ENCODE peak calls at places on chromosomes 13 and 19, in six cellular contexts. One of them, this sample, is unnamed.

GRCh38 chr13:35475960-35476943 is at the start of gene MAB21L1:
- DNase-seq in PC-9: no peak
- DNase-seq in GM04504: no peak
- DNase-seq in uterus: no peak
- DNase-seq in M059J: peak; percentile 72
- DNase-seq in activated T-helper 1 cell treated with anti-CD3 and anti-CD28 coated beads, Interleukin-12 subunit alpha, Interleukin-12 subunit beta, Interleukin-2, Interleukin-4 antibody, amounts not matched to agents 30 ng/mL and 10 ng/mL and 1 ng/mL, durations not matched to agents 14 hours and 24 hours and 36 hours: no peak
- DNase-seq in this sample: peak; percentile 76

GRCh38 chr13:41767801-41768200 is 193.1 kb downstream of the VWA8 start:
- DNase-seq in PC-9: no peak
- DNase-seq in M059J: peak; percentile 12
- DNase-seq in GM04504: no peak
- DNase-seq in activated T-helper 1 cell treated with anti-CD3 and anti-CD28 coated beads, Interleukin-12 subunit alpha, Interleukin-12 subunit beta, Interleukin-2, Interleukin-4 antibody, amounts not matched to agents 30 ng/mL and 10 ng/mL and 1 ng/mL, durations not matched to agents 14 hours and 24 hours and 36 hours: no peak
- DNase-seq in uterus: no peak
- DNase-seq in this sample: peak; percentile 11

GRCh38 chr19:51159656-51160055 is 17.6 kb downstream of the SIGLEC7 start:
- DNase-seq in GM04504: no peak
- DNase-seq in activated T-helper 1 cell treated with anti-CD3 and anti-CD28 coated beads, Interleukin-12 subunit alpha, Interleukin-12 subunit beta, Interleukin-2, Interleukin-4 antibody, amounts not matched to agents 30 ng/mL and 10 ng/mL and 1 ng/mL, durations not matched to agents 14 hours and 24 hours and 36 hours: no peak
- DNase-seq in uterus: no peak
- DNase-seq in PC-9: no peak
- DNase-seq in M059J: no peak
- DNase-seq in this sample: no peak

GRCh38 chr13:31441804-31442487 is 242.2 kb downstream of the B3GLCT start:
- DNase-seq in activated T-helper 1 cell treated with anti-CD3 and anti-CD28 coated beads, Interleukin-12 subunit alpha, Interleukin-12 subunit beta, Interleukin-2, Interleukin-4 antibody, amounts not matched to agents 30 ng/mL and 10 ng/mL and 1 ng/mL, durations not matched to agents 14 hours and 24 hours and 36 hours: no peak
- DNase-seq in uterus: peak; percentile 85
- DNase-seq in M059J: no peak
- DNase-seq in GM04504: no peak
- DNase-seq in PC-9: no peak
- DNase-seq in this sample: no peak

GRCh38 chr19:57830071-57830602 is at the start of gene ZNF587B:
- DNase-seq in uterus: peak; percentile 48
- DNase-seq in GM04504: no peak
- DNase-seq in activated T-helper 1 cell treated with anti-CD3 and anti-CD28 coated beads, Interleukin-12 subunit alpha, Interleukin-12 subunit beta, Interleukin-2, Interleukin-4 antibody, amounts not matched to agents 30 ng/mL and 10 ng/mL and 1 ng/mL, durations not matched to agents 14 hours and 24 hours and 36 hours: no peak
- DNase-seq in PC-9: no peak
- DNase-seq in M059J: peak; percentile 25
- DNase-seq in this sample: peak; percentile 95

GRCh38 chr19:18596752-18597157 is 8.2 kb downstream of the REX1BD start:
- DNase-seq in activated T-helper 1 cell treated with anti-CD3 and anti-CD28 coated beads, Interleukin-12 subunit alpha, Interleukin-12 subunit beta, Interleukin-2, Interleukin-4 antibody, amounts not matched to agents 30 ng/mL and 10 ng/mL and 1 ng/mL, durations not matched to agents 14 hours and 24 hours and 36 hours: no peak
- DNase-seq in M059J: no peak
- DNase-seq in uterus: peak; percentile 43
- DNase-seq in PC-9: no peak
- DNase-seq in GM04504: no peak
- DNase-seq in this sample: peak; percentile 83

GRCh38 chr13:62997038-62997619 is 1581.5 kb upstream of the PCDH20 start:
- DNase-seq in PC-9: no peak
- DNase-seq in GM04504: no peak
- DNase-seq in uterus: no peak
- DNase-seq in activated T-helper 1 cell treated with anti-CD3 and anti-CD28 coated beads, Interleukin-12 subunit alpha, Interleukin-12 subunit beta, Interleukin-2, Interleukin-4 antibody, amounts not matched to agents 30 ng/mL and 10 ng/mL and 1 ng/mL, durations not matched to agents 14 hours and 24 hours and 36 hours: no peak
- DNase-seq in M059J: peak; percentile 25
- DNase-seq in this sample: no peak

GRCh38 chr19:16334421-16334820 is 9.8 kb downstream of the KLF2 start:
- DNase-seq in activated T-helper 1 cell treated with anti-CD3 and anti-CD28 coated beads, Interleukin-12 subunit alpha, Interleukin-12 subunit beta, Interleukin-2, Interleukin-4 antibody, amounts not matched to agents 30 ng/mL and 10 ng/mL and 1 ng/mL, durations not matched to agents 14 hours and 24 hours and 36 hours: no peak
- DNase-seq in GM04504: no peak
- DNase-seq in uterus: no peak
- DNase-seq in PC-9: no peak
- DNase-seq in M059J: no peak
- DNase-seq in this sample: no peak

GRCh38 chr19:16078311-16078758 is 2.0 kb downstream of the TPM4 start:
- DNase-seq in uterus: peak; percentile 69
- DNase-seq in activated T-helper 1 cell treated with anti-CD3 and anti-CD28 coated beads, Interleukin-12 subunit alpha, Interleukin-12 subunit beta, Interleukin-2, Interleukin-4 antibody, amounts not matched to agents 30 ng/mL and 10 ng/mL and 1 ng/mL, durations not matched to agents 14 hours and 24 hours and 36 hours: peak; percentile 24
- DNase-seq in PC-9: no peak
- DNase-seq in GM04504: peak; percentile 70
- DNase-seq in M059J: peak; percentile 85
- DNase-seq in this sample: peak; percentile 47

GRCh38 chr19:46785054-46785979 is 3.1 kb downstream of the SLC1A5 start:
- DNase-seq in activated T-helper 1 cell treated with anti-CD3 and anti-CD28 coated beads, Interleukin-12 subunit alpha, Interleukin-12 subunit beta, Interleukin-2, Interleukin-4 antibody, amounts not matched to agents 30 ng/mL and 10 ng/mL and 1 ng/mL, durations not matched to agents 14 hours and 24 hours and 36 hours: no peak
- DNase-seq in GM04504: no peak
- DNase-seq in M059J: no peak
- DNase-seq in PC-9: no peak
- DNase-seq in uterus: no peak
- DNase-seq in this sample: peak; percentile 29

GRCh38 chr13:36288794-36289391 is 8.7 kb downstream of the CCDC169 start:
- DNase-seq in activated T-helper 1 cell treated with anti-CD3 and anti-CD28 coated beads, Interleukin-12 subunit alpha, Interleukin-12 subunit beta, Interleukin-2, Interleukin-4 antibody, amounts not matched to agents 30 ng/mL and 10 ng/mL and 1 ng/mL, durations not matched to agents 14 hours and 24 hours and 36 hours: no peak
- DNase-seq in uterus: no peak
- DNase-seq in GM04504: no peak
- DNase-seq in PC-9: no peak
- DNase-seq in M059J: no peak
- DNase-seq in this sample: no peak

GRCh38 chr19:54041969-54042606 is 21.6 kb downstream of the VSTM1 start:
- DNase-seq in PC-9: peak; percentile 64
- DNase-seq in activated T-helper 1 cell treated with anti-CD3 and anti-CD28 coated beads, Interleukin-12 subunit alpha, Interleukin-12 subunit beta, Interleukin-2, Interleukin-4 antibody, amounts not matched to agents 30 ng/mL and 10 ng/mL and 1 ng/mL, durations not matched to agents 14 hours and 24 hours and 36 hours: no peak
- DNase-seq in uterus: no peak
- DNase-seq in GM04504: no peak
- DNase-seq in M059J: peak; percentile 33
- DNase-seq in this sample: no peak

GRCh38 chr13:95540848-95541247 is 11.7 kb upstream of the CLDN10 start:
- DNase-seq in PC-9: no peak
- DNase-seq in GM04504: no peak
- DNase-seq in uterus: no peak
- DNase-seq in activated T-helper 1 cell treated with anti-CD3 and anti-CD28 coated beads, Interleukin-12 subunit alpha, Interleukin-12 subunit beta, Interleukin-2, Interleukin-4 antibody, amounts not matched to agents 30 ng/mL and 10 ng/mL and 1 ng/mL, durations not matched to agents 14 hours and 24 hours and 36 hours: no peak
- DNase-seq in M059J: no peak
- DNase-seq in this sample: peak; percentile 66

GRCh38 chr19:782195-783043 is 14.8 kb upstream of the PTBP1 start:
- DNase-seq in activated T-helper 1 cell treated with anti-CD3 and anti-CD28 coated beads, Interleukin-12 subunit alpha, Interleukin-12 subunit beta, Interleukin-2, Interleukin-4 antibody, amounts not matched to agents 30 ng/mL and 10 ng/mL and 1 ng/mL, durations not matched to agents 14 hours and 24 hours and 36 hours: no peak
- DNase-seq in M059J: peak; percentile 79
- DNase-seq in PC-9: peak; percentile 79
- DNase-seq in GM04504: no peak
- DNase-seq in uterus: no peak
- DNase-seq in this sample: peak; percentile 82

GRCh38 chr19:42293539-42293938 is 8.4 kb upstream of the PRR19 start:
- DNase-seq in PC-9: no peak
- DNase-seq in activated T-helper 1 cell treated with anti-CD3 and anti-CD28 coated beads, Interleukin-12 subunit alpha, Interleukin-12 subunit beta, Interleukin-2, Interleukin-4 antibody, amounts not matched to agents 30 ng/mL and 10 ng/mL and 1 ng/mL, durations not matched to agents 14 hours and 24 hours and 36 hours: no peak
- DNase-seq in GM04504: no peak
- DNase-seq in M059J: no peak
- DNase-seq in uterus: no peak
- DNase-seq in this sample: peak; percentile 79

GRCh38 chr13:42039457-42039945 is 8.9 kb upstream of the DGKH start:
- DNase-seq in activated T-helper 1 cell treated with anti-CD3 and anti-CD28 coated beads, Interleukin-12 subunit alpha, Interleukin-12 subunit beta, Interleukin-2, Interleukin-4 antibody, amounts not matched to agents 30 ng/mL and 10 ng/mL and 1 ng/mL, durations not matched to agents 14 hours and 24 hours and 36 hours: no peak
- DNase-seq in M059J: no peak
- DNase-seq in GM04504: no peak
- DNase-seq in PC-9: peak; percentile 35
- DNase-seq in uterus: peak; percentile 24
- DNase-seq in this sample: no peak

GRCh38 chr13:43916828-43917227 is 37.1 kb downstream of the LACC1 start:
- DNase-seq in GM04504: no peak
- DNase-seq in M059J: peak; percentile 2
- DNase-seq in activated T-helper 1 cell treated with anti-CD3 and anti-CD28 coated beads, Interleukin-12 subunit alpha, Interleukin-12 subunit beta, Interleukin-2, Interleukin-4 antibody, amounts not matched to agents 30 ng/mL and 10 ng/mL and 1 ng/mL, durations not matched to agents 14 hours and 24 hours and 36 hours: no peak
- DNase-seq in PC-9: no peak
- DNase-seq in uterus: no peak
- DNase-seq in this sample: no peak

GRCh38 chr19:36488816-36489138 is 584 bp downstream of the ZNF566 start:
- DNase-seq in activated T-helper 1 cell treated with anti-CD3 and anti-CD28 coated beads, Interleukin-12 subunit alpha, Interleukin-12 subunit beta, Interleukin-2, Interleukin-4 antibody, amounts not matched to agents 30 ng/mL and 10 ng/mL and 1 ng/mL, durations not matched to agents 14 hours and 24 hours and 36 hours: no peak
- DNase-seq in uterus: no peak
- DNase-seq in PC-9: peak; percentile 38
- DNase-seq in GM04504: no peak
- DNase-seq in M059J: no peak
- DNase-seq in this sample: peak; percentile 66

GRCh38 chr13:105139380-105140285 is 1395.8 kb downstream of the EFNB2 start:
- DNase-seq in M059J: peak; percentile 62
- DNase-seq in uterus: no peak
- DNase-seq in PC-9: peak; percentile 77
- DNase-seq in GM04504: no peak
- DNase-seq in activated T-helper 1 cell treated with anti-CD3 and anti-CD28 coated beads, Interleukin-12 subunit alpha, Interleukin-12 subunit beta, Interleukin-2, Interleukin-4 antibody, amounts not matched to agents 30 ng/mL and 10 ng/mL and 1 ng/mL, durations not matched to agents 14 hours and 24 hours and 36 hours: peak; percentile 59
- DNase-seq in this sample: no peak

GRCh38 chr13:60627071-60627686 is 230.2 kb downstream of the TDRD3 start:
- DNase-seq in M059J: peak; percentile 11
- DNase-seq in uterus: no peak
- DNase-seq in activated T-helper 1 cell treated with anti-CD3 and anti-CD28 coated beads, Interleukin-12 subunit alpha, Interleukin-12 subunit beta, Interleukin-2, Interleukin-4 antibody, amounts not matched to agents 30 ng/mL and 10 ng/mL and 1 ng/mL, durations not matched to agents 14 hours and 24 hours and 36 hours: no peak
- DNase-seq in PC-9: no peak
- DNase-seq in GM04504: no peak
- DNase-seq in this sample: peak; percentile 80

GRCh38 chr19:15612342-15612741 is 2.7 kb upstream of the CYP4F8 start:
- DNase-seq in GM04504: no peak
- DNase-seq in uterus: no peak
- DNase-seq in activated T-helper 1 cell treated with anti-CD3 and anti-CD28 coated beads, Interleukin-12 subunit alpha, Interleukin-12 subunit beta, Interleukin-2, Interleukin-4 antibody, amounts not matched to agents 30 ng/mL and 10 ng/mL and 1 ng/mL, durations not matched to agents 14 hours and 24 hours and 36 hours: no peak
- DNase-seq in M059J: no peak
- DNase-seq in PC-9: peak; percentile 56
- DNase-seq in this sample: no peak

GRCh38 chr13:75841905-75842304 is 205.8 kb downstream of the LMO7 start:
- DNase-seq in PC-9: no peak
- DNase-seq in M059J: no peak
- DNase-seq in activated T-helper 1 cell treated with anti-CD3 and anti-CD28 coated beads, Interleukin-12 subunit alpha, Interleukin-12 subunit beta, Interleukin-2, Interleukin-4 antibody, amounts not matched to agents 30 ng/mL and 10 ng/mL and 1 ng/mL, durations not matched to agents 14 hours and 24 hours and 36 hours: no peak
- DNase-seq in uterus: no peak
- DNase-seq in GM04504: no peak
- DNase-seq in this sample: no peak

GRCh38 chr13:33014291-33014690 is 1.9 kb upstream of the KL start:
- DNase-seq in GM04504: no peak
- DNase-seq in activated T-helper 1 cell treated with anti-CD3 and anti-CD28 coated beads, Interleukin-12 subunit alpha, Interleukin-12 subunit beta, Interleukin-2, Interleukin-4 antibody, amounts not matched to agents 30 ng/mL and 10 ng/mL and 1 ng/mL, durations not matched to agents 14 hours and 24 hours and 36 hours: no peak
- DNase-seq in M059J: no peak
- DNase-seq in uterus: no peak
- DNase-seq in PC-9: peak; percentile 75
- DNase-seq in this sample: peak; percentile 24

GRCh38 chr13:73938375-73939070 is 195.7 kb downstream of the KLF12 start:
- DNase-seq in PC-9: peak; percentile 53
- DNase-seq in uterus: no peak
- DNase-seq in M059J: peak; percentile 85
- DNase-seq in activated T-helper 1 cell treated with anti-CD3 and anti-CD28 coated beads, Interleukin-12 subunit alpha, Interleukin-12 subunit beta, Interleukin-2, Interleukin-4 antibody, amounts not matched to agents 30 ng/mL and 10 ng/mL and 1 ng/mL, durations not matched to agents 14 hours and 24 hours and 36 hours: no peak
- DNase-seq in GM04504: peak; percentile 51
- DNase-seq in this sample: no peak

GRCh38 chr13:112619730-112620639 is 32.0 kb upstream of the TUBGCP3 start:
- DNase-seq in uterus: no peak
- DNase-seq in activated T-helper 1 cell treated with anti-CD3 and anti-CD28 coated beads, Interleukin-12 subunit alpha, Interleukin-12 subunit beta, Interleukin-2, Interleukin-4 antibody, amounts not matched to agents 30 ng/mL and 10 ng/mL and 1 ng/mL, durations not matched to agents 14 hours and 24 hours and 36 hours: no peak
- DNase-seq in M059J: peak; percentile 47
- DNase-seq in PC-9: no peak
- DNase-seq in GM04504: no peak
- DNase-seq in this sample: peak; percentile 92

GRCh38 chr19:39907213-39907612 is 27.2 kb downstream of the FCGBP start:
- DNase-seq in GM04504: no peak
- DNase-seq in M059J: no peak
- DNase-seq in PC-9: no peak
- DNase-seq in uterus: no peak
- DNase-seq in activated T-helper 1 cell treated with anti-CD3 and anti-CD28 coated beads, Interleukin-12 subunit alpha, Interleukin-12 subunit beta, Interleukin-2, Interleukin-4 antibody, amounts not matched to agents 30 ng/mL and 10 ng/mL and 1 ng/mL, durations not matched to agents 14 hours and 24 hours and 36 hours: no peak
- DNase-seq in this sample: no peak

GRCh38 chr13:51370116-51370515 is 30.6 kb downstream of the SERPINE3 start:
- DNase-seq in GM04504: no peak
- DNase-seq in uterus: no peak
- DNase-seq in PC-9: no peak
- DNase-seq in activated T-helper 1 cell treated with anti-CD3 and anti-CD28 coated beads, Interleukin-12 subunit alpha, Interleukin-12 subunit beta, Interleukin-2, Interleukin-4 antibody, amounts not matched to agents 30 ng/mL and 10 ng/mL and 1 ng/mL, durations not matched to agents 14 hours and 24 hours and 36 hours: no peak
- DNase-seq in M059J: no peak
- DNase-seq in this sample: no peak

GRCh38 chr13:89066868-89067466 is 1395.8 kb downstream of the SLITRK5 start:
- DNase-seq in activated T-helper 1 cell treated with anti-CD3 and anti-CD28 coated beads, Interleukin-12 subunit alpha, Interleukin-12 subunit beta, Interleukin-2, Interleukin-4 antibody, amounts not matched to agents 30 ng/mL and 10 ng/mL and 1 ng/mL, durations not matched to agents 14 hours and 24 hours and 36 hours: no peak
- DNase-seq in GM04504: no peak
- DNase-seq in uterus: no peak
- DNase-seq in PC-9: no peak
- DNase-seq in M059J: peak; percentile 1
- DNase-seq in this sample: peak; percentile 80

GRCh38 chr13:33231339-33231738 is 54.2 kb downstream of the STARD13 start:
- DNase-seq in activated T-helper 1 cell treated with anti-CD3 and anti-CD28 coated beads, Interleukin-12 subunit alpha, Interleukin-12 subunit beta, Interleukin-2, Interleukin-4 antibody, amounts not matched to agents 30 ng/mL and 10 ng/mL and 1 ng/mL, durations not matched to agents 14 hours and 24 hours and 36 hours: no peak
- DNase-seq in GM04504: no peak
- DNase-seq in uterus: no peak
- DNase-seq in PC-9: no peak
- DNase-seq in M059J: peak; percentile 78
- DNase-seq in this sample: no peak

GRCh38 chr13:108594153-108594552 is 35.3 kb upstream of the MYO16 start:
- DNase-seq in uterus: no peak
- DNase-seq in PC-9: no peak
- DNase-seq in activated T-helper 1 cell treated with anti-CD3 and anti-CD28 coated beads, Interleukin-12 subunit alpha, Interleukin-12 subunit beta, Interleukin-2, Interleukin-4 antibody, amounts not matched to agents 30 ng/mL and 10 ng/mL and 1 ng/mL, durations not matched to agents 14 hours and 24 hours and 36 hours: no peak
- DNase-seq in GM04504: no peak
- DNase-seq in M059J: no peak
- DNase-seq in this sample: peak; percentile 36

GRCh38 chr13:47114030-47114429 is 217.2 kb upstream of the HTR2A start:
- DNase-seq in PC-9: no peak
- DNase-seq in GM04504: peak; percentile 32
- DNase-seq in M059J: peak; percentile 59
- DNase-seq in uterus: no peak
- DNase-seq in activated T-helper 1 cell treated with anti-CD3 and anti-CD28 coated beads, Interleukin-12 subunit alpha, Interleukin-12 subunit beta, Interleukin-2, Interleukin-4 antibody, amounts not matched to agents 30 ng/mL and 10 ng/mL and 1 ng/mL, durations not matched to agents 14 hours and 24 hours and 36 hours: no peak
- DNase-seq in this sample: no peak

GRCh38 chr13:23909606-23910005 is 12.3 kb upstream of the C1QTNF9B start:
- DNase-seq in PC-9: no peak
- DNase-seq in uterus: no peak
- DNase-seq in activated T-helper 1 cell treated with anti-CD3 and anti-CD28 coated beads, Interleukin-12 subunit alpha, Interleukin-12 subunit beta, Interleukin-2, Interleukin-4 antibody, amounts not matched to agents 30 ng/mL and 10 ng/mL and 1 ng/mL, durations not matched to agents 14 hours and 24 hours and 36 hours: no peak
- DNase-seq in GM04504: no peak
- DNase-seq in M059J: no peak
- DNase-seq in this sample: no peak

GRCh38 chr19:628168-628567 is 5.2 kb downstream of the POLRMT start:
- DNase-seq in PC-9: no peak
- DNase-seq in GM04504: no peak
- DNase-seq in uterus: no peak
- DNase-seq in activated T-helper 1 cell treated with anti-CD3 and anti-CD28 coated beads, Interleukin-12 subunit alpha, Interleukin-12 subunit beta, Interleukin-2, Interleukin-4 antibody, amounts not matched to agents 30 ng/mL and 10 ng/mL and 1 ng/mL, durations not matched to agents 14 hours and 24 hours and 36 hours: no peak
- DNase-seq in M059J: no peak
- DNase-seq in this sample: no peak

GRCh38 chr13:46629811-46630413 is 76.9 kb downstream of the LRCH1 start:
- DNase-seq in PC-9: no peak
- DNase-seq in uterus: no peak
- DNase-seq in activated T-helper 1 cell treated with anti-CD3 and anti-CD28 coated beads, Interleukin-12 subunit alpha, Interleukin-12 subunit beta, Interleukin-2, Interleukin-4 antibody, amounts not matched to agents 30 ng/mL and 10 ng/mL and 1 ng/mL, durations not matched to agents 14 hours and 24 hours and 36 hours: no peak
- DNase-seq in GM04504: no peak
- DNase-seq in M059J: no peak
- DNase-seq in this sample: no peak

GRCh38 chr13:73765651-73766384 is 368.4 kb downstream of the KLF12 start:
- DNase-seq in M059J: no peak
- DNase-seq in activated T-helper 1 cell treated with anti-CD3 and anti-CD28 coated beads, Interleukin-12 subunit alpha, Interleukin-12 subunit beta, Interleukin-2, Interleukin-4 antibody, amounts not matched to agents 30 ng/mL and 10 ng/mL and 1 ng/mL, durations not matched to agents 14 hours and 24 hours and 36 hours: peak; percentile 43
- DNase-seq in GM04504: no peak
- DNase-seq in uterus: peak; percentile 74
- DNase-seq in PC-9: no peak
- DNase-seq in this sample: peak; percentile 96

GRCh38 chr19:40294560-40294959 is 9.4 kb upstream of the AKT2 start:
- DNase-seq in PC-9: no peak
- DNase-seq in M059J: no peak
- DNase-seq in GM04504: no peak
- DNase-seq in uterus: no peak
- DNase-seq in activated T-helper 1 cell treated with anti-CD3 and anti-CD28 coated beads, Interleukin-12 subunit alpha, Interleukin-12 subunit beta, Interleukin-2, Interleukin-4 antibody, amounts not matched to agents 30 ng/mL and 10 ng/mL and 1 ng/mL, durations not matched to agents 14 hours and 24 hours and 36 hours: no peak
- DNase-seq in this sample: no peak

This sample was measured in left kidney.